ENCODE peak calls at places on chromosomes 16 and 17, in four cellular contexts. V, R, E and T are unnamed samples.
A peak's percentile ranks its signal among the peaks of the same experiment; 100 is the strongest.

GRCh38 chr16:3364774-3365427 is 9.2 kb downstream of the OR2C1 start:
- DNase-seq in E (peak; percentile 97), R (peak; percentile 94), V (no peak), T (no peak)

GRCh38 chr17:78883533-78884131 is 19.4 kb downstream of the CEP295NL start:
- DNase-seq in E (peak; percentile 86), R (peak; percentile 89), V (peak; percentile 68), T (no peak)

GRCh38 chr16:600781-601180 is 10.9 kb downstream of the RAB40C start:
- DNase-seq in R (peak; percentile 45), V (no peak), E (no peak), T (no peak)

GRCh38 chr16:728131-728889 is 1.4 kb downstream of the HAGHL start:
- DNase-seq in R (no peak), E (peak; percentile 88), V (no peak), T (peak; percentile 90)

GRCh38 chr16:71845639-71846431 is at the start of gene ATXN1L:
- DNase-seq in R (peak; percentile 89), V (peak; percentile 98), E (peak; percentile 94), T (peak; percentile 96)

GRCh38 chr17:67633751-67634191 is 84.0 kb upstream of the NOL11 start:
- DNase-seq in V (no peak), R (no peak), E (no peak), T (no peak)

GRCh38 chr17:16013943-16014407 is 14.4 kb downstream of the TTC19 start:
- DNase-seq in V (no peak), R (peak; percentile 57), E (peak; percentile 78), T (no peak)

GRCh38 chr17:14672830-14673229 is 371.9 kb downstream of the HS3ST3B1 start:
- DNase-seq in R (peak; percentile 5), V (no peak), E (no peak), T (no peak)

GRCh38 chr16:68781784-68782183 is 44.7 kb downstream of the CDH1 start:
- DNase-seq in V (no peak), R (no peak), E (no peak), T (no peak)

GRCh38 chr16:88508868-88509748 is 56.0 kb downstream of the ZFPM1 start:
- DNase-seq in V (no peak), R (peak; percentile 73), E (no peak), T (peak; percentile 81)

GRCh38 chr16:4212934-4213296 is 29.0 kb downstream of the SRL start:
- DNase-seq in V (no peak), E (peak; percentile 61), R (peak; percentile 72), T (no peak)

GRCh38 chr16:85800321-85800669 is 800 bp downstream of the COX4I1 start:
- DNase-seq in R (peak; percentile 18), V (no peak), E (no peak), T (no peak)

GRCh38 chr17:10025976-10026785 is 121.1 kb upstream of the RCVRN start:
- DNase-seq in R (no peak), V (no peak), E (no peak), T (no peak)

DNA sequence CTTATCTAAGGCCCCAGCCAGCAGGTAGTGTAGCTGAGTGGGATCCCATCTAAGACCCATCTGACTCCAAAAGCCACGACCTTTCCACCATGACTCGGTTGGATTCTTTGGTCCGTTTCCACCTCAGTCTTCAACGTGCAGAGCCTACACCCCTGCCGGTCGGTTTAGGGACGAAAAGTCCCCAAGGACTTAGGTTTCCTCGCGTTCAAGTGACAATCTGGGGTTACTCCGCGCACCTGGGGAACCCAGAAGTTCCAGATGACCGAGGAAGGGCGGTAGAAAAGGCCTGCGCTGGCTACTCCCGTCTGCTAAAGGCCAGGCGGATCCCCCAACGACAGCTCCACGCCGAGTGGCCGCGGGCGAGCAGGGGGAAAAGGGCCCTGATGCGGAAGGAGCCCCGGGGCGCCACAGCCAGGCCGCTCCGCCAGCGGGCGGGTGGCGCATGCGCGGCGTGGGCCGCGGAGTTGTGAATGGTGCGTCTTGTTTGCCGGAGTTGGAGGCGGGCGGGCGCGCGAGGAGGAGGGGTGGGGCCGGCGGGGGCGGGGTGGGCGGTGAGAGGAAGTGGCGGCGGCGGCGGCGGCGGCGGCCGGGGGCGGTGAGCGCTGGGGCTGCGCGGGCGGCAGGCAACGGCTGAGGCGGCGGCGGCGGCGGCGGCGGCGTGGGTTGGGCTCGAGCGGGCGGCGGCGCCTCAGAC is at the start of gene CBFB:
- DNase-seq in V (peak; percentile 91), E (peak; percentile 95), R (peak; percentile 90), T (peak; percentile 97)
- TF ChIP-seq CTCF in V (peak; percentile 8), E (no peak), R (peak; percentile 47), T (peak; percentile 12)

GRCh38 chr17:83145358-83145738 is 65.9 kb downstream of the METRNL start:
- DNase-seq in R (no peak), V (no peak), E (no peak), T (no peak)
- TF ChIP-seq RAD21 in R (no peak), V (no peak), E (no peak), T (no peak)

GRCh38 chr16:87412996-87413421 is 20.9 kb downstream of the MAP1LC3B start:
- DNase-seq in R (no peak), E (no peak), V (no peak), T (no peak)
- TF ChIP-seq JUN in R (no peak), E (no peak), V (no peak), T (no peak)

GRCh38 chr16:27444015-27444414 is 42.0 kb downstream of the IL21R start:
- DNase-seq in R (no peak), E (no peak), V (no peak), T (no peak)

GRCh38 chr16:27444470-27444869 is 42.5 kb downstream of the IL21R start:
- DNase-seq in E (no peak), V (no peak), R (no peak), T (no peak)

GRCh38 chr16:27446721-27447120 is 44.7 kb downstream of the IL21R start:
- DNase-seq in E (no peak), V (no peak), R (no peak), T (no peak)

GRCh38 chr16:27448531-27449433 is 46.8 kb downstream of the IL21R start:
- DNase-seq in V (no peak), E (no peak), R (peak; percentile 29), T (no peak)

DNA sequence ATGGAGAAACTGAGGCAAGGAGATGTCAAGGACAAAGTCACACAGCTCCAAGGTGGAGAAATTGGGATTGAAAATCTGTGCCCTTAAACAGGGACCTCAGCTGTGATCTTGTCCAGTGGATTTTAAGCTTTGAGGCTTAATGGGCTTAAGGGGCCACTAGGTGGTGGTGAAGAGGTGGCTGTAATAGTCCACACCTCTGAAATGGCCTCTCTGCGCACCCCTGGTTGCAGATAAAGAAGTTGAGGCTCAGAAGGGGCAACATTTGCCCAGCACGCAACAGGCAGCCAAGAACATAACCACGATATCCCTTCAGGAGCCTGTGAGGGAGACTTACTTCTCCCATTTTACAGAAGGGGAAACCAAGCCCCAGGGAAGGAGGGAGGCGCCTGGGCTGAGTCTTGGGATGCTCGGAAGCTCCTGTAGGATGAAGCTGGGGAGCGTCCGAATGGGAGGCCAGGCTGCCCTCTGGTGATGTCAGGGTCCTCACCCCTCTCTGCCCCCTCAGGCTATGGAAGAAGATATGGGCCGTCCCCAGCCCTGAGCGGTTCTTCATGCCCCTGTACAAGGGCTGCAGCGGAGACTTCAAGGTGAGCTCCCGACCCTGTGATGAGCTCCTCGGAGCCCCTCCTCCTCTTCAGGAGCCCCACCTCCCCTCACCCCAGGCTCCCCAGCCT is 43.7 kb downstream of the IL21R start:
- DNase-seq in V (no peak), E (no peak), R (no peak), T (no peak)
- TF ChIP-seq CTCF in V (peak; percentile 33), E (no peak), R (no peak), T (peak; percentile 5)

DNA sequence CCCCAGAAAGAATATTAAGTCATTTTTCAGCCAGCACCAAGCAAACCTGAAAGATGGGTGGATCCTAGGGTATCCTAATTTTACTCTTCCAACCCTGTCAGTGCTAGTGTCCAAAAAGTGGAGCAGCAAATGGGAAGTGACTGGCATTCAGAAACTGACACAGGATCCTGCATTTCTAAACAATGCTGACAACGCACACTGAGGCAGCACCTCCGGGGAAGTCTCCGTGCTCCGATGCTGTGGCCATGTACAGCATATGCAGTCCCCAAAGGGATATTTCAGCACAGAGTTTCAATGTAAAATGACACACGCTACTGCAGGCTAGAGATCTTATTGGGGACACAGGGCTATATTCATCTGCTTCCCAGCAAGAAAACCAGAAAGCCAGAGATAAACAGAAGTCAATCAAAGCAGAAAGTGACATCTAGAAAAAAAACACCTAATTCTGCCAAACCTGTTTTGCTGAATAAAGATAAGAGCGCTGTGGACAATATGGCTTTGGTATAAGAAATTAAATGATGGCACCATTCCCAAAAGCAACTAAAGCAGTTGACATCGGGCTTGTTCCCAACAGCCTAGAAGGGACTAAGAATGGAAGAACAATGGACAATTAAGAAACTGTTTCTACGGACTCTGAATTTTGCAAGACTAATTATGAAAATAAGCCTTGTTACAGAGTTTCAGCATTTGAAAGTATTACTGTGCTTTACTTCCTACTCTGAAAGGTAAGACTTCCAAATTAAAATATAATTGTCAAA is 17.2 kb downstream of the XYLT1 start:
- DNase-seq in V (no peak), R (no peak), E (no peak), T (no peak)
- TF ChIP-seq RAD21 in V (no peak), R (no peak), E (no peak), T (no peak)

GRCh38 chr17:48597775-48598631 is 4.4 kb upstream of the HOXB5 start:
- DNase-seq in E (no peak), R (no peak), V (no peak), T (no peak)
- TF ChIP-seq JUN in E (no peak), R (no peak), V (no peak), T (no peak)

GRCh38 chr16:15888072-15888976 is at the start of gene CEP20:
- DNase-seq in V (peak; percentile 98), E (peak; percentile 99), R (peak; percentile 100), T (peak; percentile 100)
- TF ChIP-seq CTCF in V (no peak), E (no peak), R (no peak), T (no peak)

DNA sequence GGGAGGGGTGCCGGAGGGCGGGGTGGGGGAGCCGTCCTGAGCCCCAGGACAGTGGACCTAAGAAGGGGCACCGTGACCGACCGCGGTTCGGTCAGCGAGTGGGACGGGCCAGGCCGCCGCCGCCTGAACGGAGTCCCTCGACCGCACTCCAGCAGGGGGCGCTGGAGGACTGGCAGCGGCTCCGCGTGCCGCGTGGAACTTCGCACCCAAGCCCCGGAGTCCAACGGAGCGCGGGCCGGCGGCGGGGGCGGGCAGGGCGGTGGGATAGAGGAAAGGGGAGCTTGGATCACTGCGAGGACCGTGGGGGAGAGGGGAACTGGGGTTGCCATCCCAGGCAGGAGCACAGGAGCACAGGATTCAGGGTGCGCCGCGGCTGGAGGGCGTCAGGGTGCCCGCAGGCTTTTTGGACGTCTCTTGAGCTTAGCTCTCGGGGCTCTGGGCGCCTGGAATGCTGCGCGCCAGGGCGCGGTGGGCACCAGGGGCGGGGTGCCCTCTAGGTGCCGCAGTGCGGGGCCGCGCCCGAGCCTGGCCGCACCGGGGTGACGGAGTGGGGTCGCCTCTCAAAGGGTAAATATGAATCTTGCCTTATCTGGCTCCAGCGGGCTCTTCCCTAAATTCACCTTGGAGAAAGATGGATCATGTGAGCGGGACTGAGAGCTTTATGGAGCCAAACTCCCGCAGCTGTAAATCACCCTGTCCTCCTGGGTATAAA is 379 bp upstream of the OTOP2 start:
- DNase-seq in R (no peak), V (peak; percentile 89), E (peak; percentile 64), T (peak; percentile 89)
- TF ChIP-seq RAD21 in R (peak; percentile 89), V (peak; percentile 79), E (peak; percentile 88), T (peak; percentile 84)

GRCh38 chr16:89534147-89534788 is 26.1 kb downstream of the SPG7 start:
- DNase-seq in R (no peak), E (no peak), V (no peak), T (no peak)
- TF ChIP-seq JUN in R (no peak), E (no peak), V (no peak), T (no peak)